ENCODE peak calls at places on chromosomes 2 and 18, in four cellular contexts. Y is NCI-H1092 treated with DMSO at 0.1 percent for 48 hours; M is cardiac fibroblast; E is naive thymus-derived CD8-positive, alpha-beta T cell. N is an unnamed sample.
A peak's percentile ranks its signal among the peaks of the same experiment; 100 is the strongest.

GRCh38 chr2:186645999-186646398 is 47.9 kb upstream of the FAM171B start:
- DNase-seq in E (no peak), M (peak; percentile 18), Y (no peak), N (no peak)

GRCh38 chr2:163191372-163191771 is 352.8 kb upstream of the KCNH7 start:
- DNase-seq in Y (peak; percentile 16), E (no peak), M (peak; percentile 67), N (no peak)

GRCh38 chr2:65025453-65026128 is 30.6 kb upstream of the CEP68 start:
- DNase-seq in E (no peak), Y (no peak), M (no peak), N (no peak)

GRCh38 chr2:148909114-148909513 is 34.1 kb downstream of the KIF5C start:
- DNase-seq in E (no peak), Y (peak; percentile 48), M (no peak), N (no peak)

GRCh38 chr2:20378891-20379519 is 28.4 kb upstream of the PUM2 start:
- DNase-seq in Y (peak; percentile 43), M (peak; percentile 94), E (no peak), N (peak; percentile 92)

GRCh38 chr2:38523728-38524437 is 78.8 kb downstream of the HNRNPLL start:
- DNase-seq in M (no peak), E (no peak), Y (no peak), N (no peak)

GRCh38 chr2:196482119-196483065 is 157.1 kb upstream of the CCDC150 start:
- DNase-seq in E (no peak), M (peak; percentile 13), Y (no peak), N (peak; percentile 2)

GRCh38 chr2:124985210-124985760 is 960.2 kb downstream of the CNTNAP5 start:
- DNase-seq in M (no peak), E (no peak), Y (no peak), N (no peak)

GRCh38 chr2:182646763-182647498 is 69.1 kb upstream of the DNAJC10 start:
- DNase-seq in E (no peak), Y (no peak), M (no peak), N (no peak)

GRCh38 chr2:240339411-240340360 is 95.8 kb upstream of the GPC1 start:
- DNase-seq in M (no peak), E (no peak), Y (no peak), N (no peak)

GRCh38 chr18:62030091-62030985 is 137.5 kb upstream of the RNF152 start:
- DNase-seq in E (no peak), M (peak; percentile 57), Y (no peak), N (no peak)

GRCh38 chr2:230408244-230408842 is 7.7 kb upstream of the SP100 start:
- DNase-seq in Y (no peak), E (no peak), M (peak; percentile 93), N (no peak)

GRCh38 chr2:48471048-48471474 is 58.9 kb upstream of the STON1 start:
- DNase-seq in Y (no peak), M (peak; percentile 86), E (no peak), N (no peak)

GRCh38 chr2:227106845-227107759 is 56.9 kb downstream of the COL4A4 start:
- DNase-seq in Y (peak; percentile 55), M (peak; percentile 77), E (peak; percentile 20), N (no peak)

GRCh38 chr18:49731421-49731841 is 81.9 kb downstream of the ACAA2 start:
- DNase-seq in E (no peak), Y (no peak), M (no peak), N (no peak)

GRCh38 chr2:63861220-63861822 is 19.6 kb downstream of the UGP2 start:
- DNase-seq in E (peak; percentile 77), M (peak; percentile 81), Y (no peak), N (peak; percentile 39)

GRCh38 chr2:25091265-25091664 is 49.4 kb downstream of the EFR3B start:
- DNase-seq in Y (no peak), M (no peak), E (no peak), N (no peak)

GRCh38 chr2:24814498-24814897 is 21.3 kb downstream of the CENPO start:
- DNase-seq in Y (no peak), E (no peak), M (no peak), N (no peak)

GRCh38 chr2:241618296-241618805 is 18.6 kb downstream of the THAP4 start:
- DNase-seq in M (no peak), Y (no peak), E (no peak), N (no peak)

N was measured in NCI-H524.